ENCODE peak calls at places on chromosome 2, in ten cellular contexts. G, S, P, C, V, K, W, R, Q and I are unnamed samples.

GRCh38 chr2:78418041-78418440 is 607.5 kb upstream of the REG3G start:
- DNase-seq in K (no peak), R (no peak), G (peak; percentile 17), S (no peak), W (no peak), Q (no peak), V (no peak), C (no peak), P (no peak), I (peak; percentile 75)

GRCh38 chr2:121282800-121283382 is 2.1 kb downstream of the TFCP2L1 start:
- DNase-seq in S (no peak), K (no peak), G (no peak), R (no peak), Q (no peak), P (no peak), V (no peak), W (no peak), C (no peak), I (no peak)

GRCh38 chr2:113219889-113220641 is 46.3 kb downstream of the PSD4 start:
- DNase-seq in S (no peak), K (no peak), Q (no peak), V (no peak), G (no peak), W (peak; percentile 64), P (no peak), R (no peak), C (peak; percentile 30), I (peak; percentile 43)

GRCh38 chr2:240904216-240905175 is 1.6 kb upstream of the CROCC2 start:
- DNase-seq in G (no peak), S (no peak), K (no peak), P (no peak), W (peak; percentile 17), Q (no peak), V (no peak), C (no peak), R (no peak), I (no peak)

GRCh38 chr2:205682239-205683021 is at the start of gene NRP2:
- DNase-seq in G (peak; percentile 74), C (peak; percentile 81), K (peak; percentile 93), P (no peak), Q (peak; percentile 77), R (peak; percentile 68), V (peak; percentile 48), S (peak; percentile 49), W (peak; percentile 89), I (peak; percentile 65)

GRCh38 chr2:174561283-174562275 is 36.0 kb downstream of the WIPF1 start:
- DNase-seq in R (no peak), G (no peak), K (no peak), C (no peak), V (peak; percentile 57), S (no peak), W (peak; percentile 82), P (no peak), Q (no peak), I (peak; percentile 18)

GRCh38 chr2:101135412-101136296 is 15.5 kb downstream of the TBC1D8 start:
- DNase-seq in G (no peak), K (no peak), C (no peak), S (no peak), V (no peak), W (no peak), R (no peak), Q (no peak), P (no peak), I (no peak)

GRCh38 chr2:27049422-27050280 is 1.8 kb upstream of the AGBL5 start:
- DNase-seq in W (peak; percentile 53), G (peak; percentile 47), Q (peak; percentile 61), C (peak; percentile 57), V (no peak), K (no peak), R (peak; percentile 81), P (no peak), S (peak; percentile 63), I (no peak)

GRCh38 chr2:207833265-207833751 is 63.6 kb upstream of the FZD5 start:
- DNase-seq in V (no peak), G (no peak), C (no peak), Q (no peak), P (no peak), R (peak; percentile 73), K (no peak), W (no peak), S (no peak), I (no peak)

GRCh38 chr2:113858764-113859163 is 31.1 kb upstream of the ACTR3 start:
- DNase-seq in S (no peak), V (no peak), R (no peak), P (no peak), G (no peak), K (no peak), W (no peak), Q (no peak), C (no peak), I (no peak)

GRCh38 chr2:180790891-180791290 is 189.5 kb upstream of the UBE2E3 start:
- DNase-seq in P (no peak), C (no peak), G (no peak), V (no peak), R (no peak), W (no peak), K (no peak), S (no peak), Q (no peak), I (no peak)

GRCh38 chr2:99806758-99807157 is 316.9 kb upstream of the REV1 start:
- DNase-seq in C (no peak), V (no peak), Q (no peak), R (no peak), K (no peak), G (no peak), P (no peak), W (no peak), S (no peak), I (no peak)